ENCODE peak calls at places on chromosome 1, in six cellular contexts. N is uterus; Q is heart right ventricle; M is psoas muscle; L is NT2/D1; X is CD8-positive, alpha-beta T cell. P is an unnamed sample.

GRCh38 chr1:225853441-225853840 is 28.7 kb downstream of the TMEM63A start:
- DNase-seq in Q (no peak), X (no peak), M (no peak), N (no peak), L (no peak), P (no peak)

GRCh38 chr1:209557216-209557615 is 26.3 kb upstream of the CAMK1G start:
- DNase-seq in L (no peak), Q (no peak), M (no peak), X (no peak), N (no peak), P (no peak)

GRCh38 chr1:55359611-55360010 is 144.4 kb upstream of the USP24 start:
- DNase-seq in L (no peak), X (no peak), Q (no peak), N (no peak), M (no peak), P (no peak)

GRCh38 chr1:63731117-63732043 is 42.4 kb upstream of the ROR1 start:
- DNase-seq in Q (no peak), M (peak; percentile 63), N (no peak), X (no peak), L (no peak), P (peak; percentile 38)

GRCh38 chr1:94614980-94615379 is 73.4 kb upstream of the F3 start:
- DNase-seq in X (no peak), Q (peak; percentile 23), M (no peak), L (no peak), N (no peak), P (no peak)

GRCh38 chr1:25848531-25848930 is 10.7 kb downstream of the AUNIP start:
- DNase-seq in Q (no peak), N (no peak), M (no peak), L (no peak), X (no peak), P (no peak)

GRCh38 chr1:100449477-100449876 is 88.5 kb upstream of the GPR88 start:
- DNase-seq in Q (no peak), M (no peak), N (no peak), X (no peak), L (no peak), P (no peak)

GRCh38 chr1:224696891-224697765 is 81.0 kb downstream of the CNIH3 start:
- DNase-seq in X (no peak), N (no peak), L (no peak), Q (no peak), M (no peak), P (no peak)

GRCh38 chr1:223776075-223776814 is 63.9 kb downstream of the CAPN2 start:
- DNase-seq in M (no peak), N (no peak), X (peak; percentile 47), L (no peak), Q (no peak), P (no peak)

GRCh38 chr1:31418626-31419025 is 5.6 kb downstream of the SERINC2 start:
- DNase-seq in X (no peak), Q (no peak), L (no peak), M (no peak), N (no peak), P (no peak)

GRCh38 chr1:221515496-221515895 is 226.4 kb downstream of the DUSP10 start:
- DNase-seq in M (no peak), X (no peak), Q (no peak), L (no peak), N (no peak), P (no peak)

GRCh38 chr1:7322283-7322785 is 448.8 kb upstream of the VAMP3 start:
- DNase-seq in L (no peak), M (no peak), Q (no peak), N (no peak), X (no peak), P (no peak)

GRCh38 chr1:185439727-185440415 is 122.8 kb upstream of the IVNS1ABP start:
- DNase-seq in L (no peak), Q (no peak), X (no peak), N (no peak), M (no peak), P (no peak)

GRCh38 chr1:24704411-24705259 is 40.6 kb upstream of the CLIC4 start:
- DNase-seq in M (no peak), Q (peak; percentile 50), X (no peak), L (peak; percentile 80), N (no peak), P (peak; percentile 77)

GRCh38 chr1:201309420-201309819 is 26.1 kb downstream of the PKP1 start:
- DNase-seq in N (peak; percentile 20), X (no peak), L (peak; percentile 40), Q (peak; percentile 78), M (peak; percentile 92), P (peak; percentile 93)

GRCh38 chr1:234871039-234871709 is 257.5 kb downstream of the TOMM20 start:
- DNase-seq in Q (no peak), L (no peak), N (peak; percentile 14), X (no peak), M (no peak), P (no peak)

GRCh38 chr1:37667023-37667769 is 25.1 kb upstream of the CDCA8 start:
- DNase-seq in M (no peak), Q (no peak), N (peak; percentile 52), L (no peak), X (no peak), P (peak; percentile 55)

GRCh38 chr1:198079432-198079951 is 77.3 kb upstream of the NEK7 start:
- DNase-seq in L (no peak), X (no peak), Q (no peak), M (no peak), N (no peak), P (no peak)

GRCh38 chr1:25579947-25580309 is 36.5 kb downstream of the LDLRAP1 start:
- DNase-seq in Q (no peak), M (no peak), X (no peak), L (no peak), N (no peak), P (no peak)

GRCh38 chr1:36350659-36351171 is 27.3 kb upstream of the EVA1B start:
- DNase-seq in N (no peak), M (no peak), L (no peak), Q (no peak), X (peak; percentile 59), P (no peak)

GRCh38 chr1:173445164-173445563 is 32.0 kb upstream of the PRDX6 start:
- DNase-seq in M (no peak), L (no peak), N (no peak), Q (no peak), X (no peak), P (no peak)

GRCh38 chr1:165815725-165816124 is 11.7 kb upstream of the UCK2 start:
- DNase-seq in N (no peak), Q (peak; percentile 11), L (no peak), X (no peak), M (no peak), P (no peak)

GRCh38 chr1:30757196-30757949 is at the start of gene LAPTM5:
- DNase-seq in N (peak; percentile 26), X (peak; percentile 79), Q (peak; percentile 50), M (peak; percentile 78), L (no peak), P (no peak)

GRCh38 chr1:15540201-15540600 is 13.6 kb downstream of the DNAJC16 start:
- DNase-seq in M (no peak), X (no peak), N (no peak), L (no peak), Q (no peak), P (no peak)

GRCh38 chr1:44714944-44715571 is 15.9 kb downstream of the RNU5D-1 start:
- DNase-seq in M (peak; percentile 68), L (peak; percentile 82), Q (peak; percentile 64), X (peak; percentile 79), N (peak; percentile 67), P (peak; percentile 81)

GRCh38 chr1:243642936-243643335 is 207.1 kb downstream of the AKT3 start:
- DNase-seq in Q (no peak), M (no peak), L (no peak), X (no peak), N (no peak), P (no peak)

GRCh38 chr1:150564051-150564991 is 15.1 kb downstream of the MCL1 start:
- DNase-seq in M (no peak), X (peak; percentile 51), L (no peak), N (no peak), Q (no peak), P (no peak)

GRCh38 chr1:40909281-40909680 is 47.1 kb upstream of the CITED4 start:
- DNase-seq in X (no peak), N (no peak), Q (no peak), L (no peak), M (no peak), P (no peak)

GRCh38 chr1:48878191-48878940 is 101.7 kb upstream of the BEND5 start:
- DNase-seq in N (no peak), L (no peak), M (no peak), X (no peak), Q (no peak), P (no peak)

DNA sequence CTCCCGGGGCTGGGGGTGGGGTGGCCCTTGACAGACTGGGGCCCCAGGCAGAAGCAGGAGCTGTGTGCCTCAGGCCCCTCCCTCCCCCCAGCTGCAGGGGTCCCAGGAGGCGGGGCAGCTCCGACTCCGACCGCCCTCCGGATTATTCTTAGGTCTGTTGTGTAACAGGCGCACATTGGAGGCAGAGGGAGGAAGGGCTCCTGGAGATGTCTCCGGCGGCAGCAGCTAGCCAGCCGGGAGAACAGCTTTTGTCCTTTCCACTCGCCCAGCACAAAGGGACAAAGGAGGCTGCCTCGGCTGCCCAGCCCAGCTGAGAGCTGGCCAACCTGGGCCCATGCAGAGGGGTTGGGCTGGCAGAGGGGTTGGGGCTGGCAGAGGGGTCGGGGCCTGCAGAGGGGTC is 29.7 kb upstream of the PLCH2 start:
- DNase-seq in L (no peak), X (no peak), N (no peak), M (no peak), Q (no peak), P (peak; percentile 93)
- H3K4me3 ChIP-seq in L (no peak overlapping the region), X (no peak overlapping the region), N (no peak overlapping the region), M (no peak overlapping the region), Q (no peak overlapping the region), P (no peak overlapping the region)

GRCh38 chr1:2268285-2269056 is 40.4 kb downstream of the SKI start:
- DNase-seq in M (peak; percentile 48), Q (no peak), L (no peak), X (no peak), N (no peak), P (no peak)
- H3K36me3 ChIP-seq in M (no peaks in the 10 kb centered on the region), Q (no peaks in the 10 kb centered on the region), L (peaks cover 4% of the 10 kb centered on the region), X (no peaks in the 10 kb centered on the region), N (no peaks in the 10 kb centered on the region), P (no peaks in the 10 kb centered on the region)

GRCh38 chr1:206970406-206970805 is at the start of gene FCAMR:
- DNase-seq in Q (no peak), X (no peak), N (no peak), L (no peak), M (no peak), P (no peak)

GRCh38 chr1:206963740-206964139 is 6.5 kb downstream of the FCAMR start:
- DNase-seq in L (no peak), N (no peak), M (no peak), X (no peak), Q (no peak), P (no peak)

GRCh38 chr1:206965781-206966180 is 4.5 kb downstream of the FCAMR start:
- DNase-seq in N (no peak), X (no peak), L (no peak), Q (no peak), M (no peak), P (no peak)

GRCh38 chr1:206969090-206969489 is 1.2 kb downstream of the FCAMR start:
- DNase-seq in N (no peak), M (no peak), Q (no peak), L (no peak), X (no peak), P (no peak)

GRCh38 chr1:206967096-206967851 is 3.0 kb downstream of the FCAMR start:
- DNase-seq in Q (no peak), L (no peak), N (no peak), M (no peak), X (no peak), P (no peak)
- H3K27me3 ChIP-seq in Q (peaks cover 5% of the 10 kb centered on the region), L (no peaks in the 10 kb centered on the region), N (no peaks in the 10 kb centered on the region), M (peaks cover 11% of the 10 kb centered on the region), X (no peaks in the 10 kb centered on the region), P (no peaks in the 10 kb centered on the region)

GRCh38 chr1:32743380-32744062 is 41.0 kb upstream of the SYNC start:
- DNase-seq in M (no peak), L (no peak), Q (no peak), X (no peak), N (no peak), P (peak; percentile 20)
- H3K4me3 ChIP-seq in M (no peak overlapping the region), L (peak overlapping the region; percentile 3), Q (no peak overlapping the region), X (no peak overlapping the region), N (no peak overlapping the region), P (no peak overlapping the region)